ENCODE peak calls at places on chromosomes 5 and 9, in four cellular contexts. B is RWPE1, E is ovary, Z is left lung. O is an unnamed sample.

GRCh38 chr5:122392844-122393243 is 80.8 kb downstream of the SNCAIP start:
- DNase-seq in B (no peak), E (no peak), Z (no peak), O (no peak)

GRCh38 chr5:3893975-3894374 is 298.3 kb downstream of the IRX1 start:
- DNase-seq in B (no peak), E (no peak), Z (no peak), O (no peak)

GRCh38 chr5:17374973-17375844 is 122.8 kb upstream of the TAF11L2 start:
- DNase-seq in B (peak; percentile 64), E (no peak), Z (no peak), O (no peak)

GRCh38 chr9:135818718-135819475 is 88.4 kb downstream of the CAMSAP1 start:
- DNase-seq in B (no peak), E (no peak), Z (peak; percentile 77), O (no peak)

GRCh38 chr9:79263666-79264460 is 307.9 kb upstream of the TLE4 start:
- DNase-seq in B (no peak), E (no peak), Z (no peak), O (no peak)

GRCh38 chr5:41670854-41671791 is 160.7 kb upstream of the PLCXD3 start:
- DNase-seq in B (no peak), E (no peak), Z (no peak), O (no peak)

GRCh38 chr9:17315341-17315740 is 180.5 kb downstream of the CNTLN start:
- DNase-seq in B (no peak), E (no peak), Z (no peak), O (no peak)

GRCh38 chr9:69134412-69134811 is 39.7 kb upstream of the TJP2 start:
- DNase-seq in B (no peak), E (no peak), Z (no peak), O (no peak)

GRCh38 chr5:160312960-160313734 is 783 bp upstream of the CCNJL start:
- DNase-seq in B (no peak), E (no peak), Z (no peak), O (no peak)

GRCh38 chr5:71938886-71939285 is 168.4 kb upstream of the MAP1B start:
- DNase-seq in B (peak; percentile 41), E (no peak), Z (peak; percentile 80), O (no peak)

GRCh38 chr9:93828331-93829097 is 126.6 kb downstream of the BARX1 start:
- DNase-seq in B (no peak), E (no peak), Z (peak; percentile 41), O (no peak)

GRCh38 chr9:36194326-36195000 is 3.7 kb downstream of the CLTA start:
- DNase-seq in B (no peak), E (no peak), Z (no peak), O (no peak)

GRCh38 chr9:96674914-96675538 is 19.9 kb upstream of the PRXL2C start:
- DNase-seq in B (peak; percentile 97), E (no peak), Z (no peak), O (no peak)

GRCh38 chr9:121350993-121351561 is 19.0 kb downstream of the STOM start:
- DNase-seq in B (peak; percentile 52), E (peak; percentile 67), Z (no peak), O (no peak)

GRCh38 chr5:149134778-149135169 is 6.5 kb upstream of the ABLIM3 start:
- DNase-seq in B (no peak), E (no peak), Z (no peak), O (no peak)

GRCh38 chr9:11946521-11946920 is 746.7 kb upstream of the TYRP1 start:
- DNase-seq in B (peak; percentile 5), E (no peak), Z (no peak), O (no peak)

GRCh38 chr5:142422426-142422825 is 97.6 kb upstream of the SPRY4 start:
- DNase-seq in B (peak; percentile 56), E (no peak), Z (no peak), O (no peak)

GRCh38 chr9:131395745-131396479 is 2.0 kb downstream of the PRRC2B start:
- DNase-seq in B (peak; percentile 76), E (no peak), Z (no peak), O (no peak)

GRCh38 chr9:131394464-131395026 is 659 bp downstream of the PRRC2B start:
- DNase-seq in B (peak; percentile 63), E (peak; percentile 67), Z (peak; percentile 90), O (peak; percentile 63)

GRCh38 chr9:131391504-131391903 is 2.4 kb upstream of the PRRC2B start:
- DNase-seq in B (no peak), E (no peak), Z (no peak), O (no peak)

GRCh38 chr9:131395027-131395744 is 1.3 kb downstream of the PRRC2B start:
- DNase-seq in B (peak; percentile 72), E (no peak), Z (peak; percentile 83), O (peak; percentile 56)

GRCh38 chr9:131393622-131394463 is at the start of gene PRRC2B:
- DNase-seq in B (peak; percentile 94), E (peak; percentile 87), Z (peak; percentile 98), O (peak; percentile 78)
- TF ChIP-seq CTCF in B (peak; percentile 96), E (no peak), Z (peak; percentile 26), O (peak; percentile 52)

DNA sequence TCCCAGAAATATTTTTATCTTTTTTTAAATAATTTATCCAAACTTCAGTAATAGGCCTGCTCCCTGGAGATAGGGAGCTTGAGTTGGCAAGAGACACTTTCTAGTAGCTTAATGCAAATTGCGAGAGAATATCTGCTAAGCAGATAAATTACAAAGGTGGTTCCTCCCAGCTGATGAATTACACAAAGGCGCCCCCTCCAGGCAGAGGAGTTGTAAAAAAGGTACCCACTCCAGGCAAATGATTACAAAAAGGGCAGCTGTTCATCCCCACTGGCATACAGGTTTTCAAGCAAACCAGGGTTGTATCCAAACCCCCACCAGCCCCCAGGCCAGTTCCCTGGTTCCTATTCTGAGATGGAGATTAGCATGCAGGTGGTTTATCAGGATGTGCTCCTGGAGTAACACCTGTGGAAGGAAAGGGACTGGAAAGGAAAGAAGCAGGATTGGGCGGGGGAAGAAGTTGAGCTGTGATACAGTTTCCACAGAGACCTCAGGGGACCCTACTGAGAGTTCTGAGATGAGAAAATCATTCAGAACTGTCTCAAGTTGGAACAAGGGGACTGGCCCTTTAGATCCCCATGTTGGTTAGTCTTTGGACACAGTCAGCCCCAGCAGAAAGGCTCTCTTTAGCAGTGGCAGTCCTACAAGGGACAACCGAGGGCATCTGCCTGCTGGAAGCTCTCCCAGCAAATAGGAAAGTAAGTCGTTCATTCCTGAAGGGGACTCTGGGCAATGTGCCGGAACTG is 25.5 kb downstream of the ESM1 start:
- DNase-seq in B (no peak), E (no peak), Z (no peak), O (no peak)
- TF ChIP-seq CTCF in B (no peak), E (no peak), Z (no peak), O (peak; percentile 27)

GRCh38 chr5:126460977-126461376 is 37.8 kb downstream of the GRAMD2B start:
- DNase-seq in B (no peak), E (no peak), Z (no peak), O (no peak)
- TF ChIP-seq CTCF in B (no peak), E (no peak), Z (no peak), O (no peak)

GRCh38 chr9:110006657-110007056 is 201.3 kb downstream of the C9orf152 start:
- DNase-seq in B (peak; percentile 23), E (no peak), Z (no peak), O (no peak)
- TF ChIP-seq CTCF in B (no peak), E (no peak), Z (no peak), O (no peak)

GRCh38 chr9:10612649-10613398 is at the start of gene PTPRD:
- DNase-seq in B (peak; percentile 62), E (no peak), Z (peak; percentile 85), O (no peak)
- TF ChIP-seq CTCF in B (peak; percentile 42), E (no peak), Z (peak; percentile 14), O (no peak)

O was measured in natural killer cell.